ENCODE peak calls at places on chromosomes 3 and 15, in seven cellular contexts. S is CD8-positive, alpha-beta memory T cell; O is PC-3; P is uterus; F is ovary; B is lung; Z is astrocyte. U is an unnamed sample. For H3K4me1, the result is how much of the 10 kb centered on the place peaks cover.

GRCh38 chr3:190384241-190384863 is 3.6 kb upstream of the CLDN16 start:
- DNase-seq in F (peak), S (no peak), P (no peak), O (peak), Z (peak), B (peak), U (no peak)

GRCh38 chr3:149421764-149422163 is 44.3 kb upstream of the TM4SF1 start:
- DNase-seq in Z (no peak), S (no peak), F (no peak), P (no peak), B (no peak), O (no peak), U (no peak)

GRCh38 chr15:78204351-78205309 is 29.7 kb downstream of the ACSBG1 start:
- DNase-seq in O (no peak), S (no peak), B (no peak), F (peak), Z (no peak), P (no peak), U (peak)

GRCh38 chr15:80059786-80060489 is 462 bp downstream of the ZFAND6 start:
- DNase-seq in F (no peak), B (peak), O (peak), Z (peak), S (no peak), P (no peak), U (no peak)

GRCh38 chr3:106534206-106534605 is 665.4 kb upstream of the CBLB start:
- DNase-seq in F (no peak), P (no peak), S (peak), Z (peak), O (peak), B (no peak), U (peak)

GRCh38 chr15:36666228-36666627 is 86.8 kb downstream of the CDIN1 start:
- DNase-seq in Z (no peak), B (no peak), P (no peak), O (no peak), S (no peak), F (no peak), U (no peak)

GRCh38 chr15:79091204-79091867 is 756 bp upstream of the RASGRF1 start:
- DNase-seq in B (no peak), O (no peak), S (no peak), Z (no peak), P (no peak), F (no peak), U (no peak)

GRCh38 chr15:92611995-92612745 is 43.4 kb downstream of the FAM174B start:
- DNase-seq in B (no peak), O (no peak), P (no peak), F (no peak), Z (no peak), S (no peak), U (no peak)

GRCh38 chr3:5739949-5740348 is 552.4 kb downstream of the EDEM1 start:
- DNase-seq in Z (no peak), O (no peak), F (no peak), P (no peak), S (no peak), B (no peak), U (no peak)

GRCh38 chr3:113428581-113428980 is 12.7 kb downstream of the CFAP44 start:
- DNase-seq in B (no peak), F (no peak), S (no peak), O (peak), P (no peak), Z (peak), U (no peak)

DNA sequence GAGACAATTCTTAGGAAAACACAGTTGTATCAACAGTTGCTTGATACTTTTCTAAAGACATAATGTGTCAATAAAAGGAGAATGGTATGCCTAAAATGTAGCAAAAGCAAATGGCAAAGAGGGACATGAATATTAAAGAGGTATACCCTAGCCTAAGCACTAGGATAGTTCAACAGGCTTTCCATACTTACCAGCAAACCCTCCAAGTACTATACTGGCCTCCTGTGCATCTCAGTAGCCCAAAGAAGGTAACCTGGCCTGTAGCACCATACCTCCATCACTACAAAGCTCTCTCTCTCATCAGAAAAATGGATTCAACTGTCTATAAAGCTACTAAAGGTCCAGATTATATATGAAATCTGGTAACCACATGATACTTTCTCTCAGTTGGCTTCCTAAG is 7.5 kb downstream of the SETD2 start:
- DNase-seq in O (no peak), P (no peak), S (no peak), Z (no peak), B (no peak), F (no peak), U (no peak)
- H3K4me1 ChIP-seq in O (under half), P (under half), S (half or more), Z (under half), B (under half), F (under half), U (under half)

DNA sequence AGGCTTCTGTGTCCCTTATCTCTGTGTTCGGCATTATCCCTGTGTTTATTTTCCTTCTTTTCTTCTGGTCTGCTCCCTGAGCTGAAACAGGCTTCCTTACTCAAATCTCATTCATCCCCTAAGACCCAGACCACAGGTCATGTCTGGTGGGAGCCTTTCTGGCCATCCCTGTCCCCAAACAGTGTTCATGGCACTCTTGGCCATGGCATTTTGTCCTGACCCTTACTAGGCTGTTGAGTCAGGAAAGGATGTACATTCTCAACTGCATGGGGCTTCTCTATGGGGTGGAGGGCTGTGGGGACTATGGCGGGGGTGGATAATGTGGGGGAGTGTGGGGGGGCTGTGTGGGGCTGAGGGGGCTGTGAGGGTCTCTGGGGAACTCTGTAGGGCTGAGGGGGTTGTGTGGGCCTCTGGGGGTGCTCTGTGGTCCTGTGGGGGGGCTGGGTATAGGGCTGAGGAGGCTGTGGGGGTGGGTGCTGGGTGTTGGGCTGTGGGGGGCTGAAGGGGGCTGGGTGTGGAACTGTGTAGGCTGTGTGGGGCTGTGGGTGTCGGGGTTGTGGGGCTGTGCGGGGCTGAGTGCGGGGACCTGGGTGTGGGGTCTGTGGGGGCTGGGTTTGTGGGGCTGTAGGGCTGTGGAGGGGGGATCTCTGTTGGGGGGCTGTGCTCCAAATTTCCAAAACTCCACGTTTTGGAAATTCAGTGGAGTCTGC is 64.3 kb downstream of the KLF13 start:
- DNase-seq in O (no peak), B (peak), Z (no peak), S (no peak), P (no peak), F (no peak), U (peak)
- H3K4me3 ChIP-seq in O (no peak), B (no peak), Z (no peak), S (no peak), P (peak), F (peak), U (peak)

DNA sequence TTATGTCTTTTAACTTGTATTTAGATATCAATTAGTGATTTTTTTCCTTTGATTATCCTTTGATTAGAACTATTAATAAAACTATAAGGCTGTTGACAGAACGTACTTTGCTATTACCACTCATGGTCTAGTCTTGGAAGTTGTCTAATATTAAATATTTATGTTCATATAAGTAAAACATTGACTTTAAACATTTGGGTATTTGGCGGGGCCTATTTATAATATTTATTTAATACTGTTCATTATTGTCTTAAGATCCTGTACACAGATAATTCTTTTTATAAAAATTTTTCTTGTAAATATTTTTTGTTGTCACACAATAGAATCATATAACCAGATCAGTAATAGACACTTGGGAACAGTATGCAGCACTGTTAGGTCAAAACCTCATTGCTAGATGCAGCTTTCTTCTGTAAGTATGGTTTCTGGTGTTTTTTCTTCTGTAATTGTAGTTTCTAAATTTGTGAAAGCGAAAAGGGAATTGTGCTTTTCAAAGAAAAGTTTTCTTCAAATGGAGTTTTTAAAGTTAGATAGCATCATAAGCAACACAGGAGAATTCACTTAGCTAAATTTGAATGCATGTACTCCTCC is 93.4 kb downstream of the FNDC3B start:
- DNase-seq in Z (no peak), B (no peak), O (no peak), S (no peak), F (no peak), P (no peak), U (no peak)
- H3K4me1 ChIP-seq in Z (half or more), B (under half), O (half or more), S (under half), F (under half), P (under half), U (under half)

GRCh38 chr3:147406255-147407023 is at the start of gene ZIC4:
- DNase-seq in O (no peak), Z (no peak), P (no peak), F (no peak), S (no peak), B (no peak), U (no peak)

GRCh38 chr3:147407107-147407494 is 758 bp upstream of the ZIC4 start:
- DNase-seq in B (no peak), P (no peak), S (no peak), Z (no peak), O (no peak), F (no peak), U (no peak)

GRCh38 chr3:147408180-147409105 is 722 bp upstream of the ZIC1 start:
- DNase-seq in S (no peak), P (no peak), B (no peak), F (no peak), O (no peak), Z (no peak), U (no peak)

GRCh38 chr3:147409143-147410121 is at the start of gene ZIC1:
- DNase-seq in S (no peak), F (no peak), B (no peak), Z (peak), O (no peak), P (no peak), U (no peak)

GRCh38 chr3:147407495-147408179 is 1.3 kb upstream of the ZIC4 start:
- DNase-seq in S (no peak), Z (no peak), F (no peak), P (no peak), O (no peak), B (no peak), U (no peak)
- H3K4me3 ChIP-seq in S (no peak), Z (peak), F (no peak), P (no peak), O (peak), B (no peak), U (peak)

GRCh38 chr15:68635142-68635541 is 56.3 kb downstream of the CORO2B start:
- DNase-seq in O (no peak), B (no peak), F (peak), Z (no peak), P (no peak), S (no peak), U (peak)
- H3K4me1 ChIP-seq in O (under half), B (under half), F (half or more), Z (under half), P (under half), S (under half), U (under half)

GRCh38 chr15:52786436-52787122 is 3.6 kb downstream of the ONECUT1 start:
- DNase-seq in O (no peak), S (no peak), B (no peak), P (no peak), Z (no peak), F (no peak), U (no peak)
- H3K4me3 ChIP-seq in O (no peak), S (no peak), B (no peak), P (no peak), Z (no peak), F (no peak), U (no peak)

GRCh38 chr15:73922186-73923151 is 3.8 kb upstream of the LOXL1 start:
- DNase-seq in O (no peak), P (no peak), B (no peak), S (no peak), Z (peak), F (peak), U (no peak)

GRCh38 chr15:73923488-73924164 is 2.6 kb upstream of the LOXL1 start:
- DNase-seq in B (no peak), O (no peak), F (no peak), S (no peak), P (no peak), Z (no peak), U (peak)

GRCh38 chr15:73919706-73920105 is 6.6 kb upstream of the LOXL1 start:
- DNase-seq in S (no peak), B (no peak), O (no peak), P (no peak), Z (no peak), F (no peak), U (no peak)

GRCh38 chr15:73923156-73923487 is 3.1 kb upstream of the LOXL1 start:
- DNase-seq in P (no peak), Z (no peak), S (no peak), B (no peak), F (no peak), O (no peak), U (no peak)

GRCh38 chr15:73921257-73921890 is 4.9 kb upstream of the LOXL1 start:
- DNase-seq in B (no peak), Z (no peak), F (no peak), P (no peak), S (no peak), O (peak), U (peak)
- H3K4me1 ChIP-seq in B (under half), Z (half or more), F (under half), P (under half), S (under half), O (half or more), U (under half)

GRCh38 chr15:42385206-42385979 is 26.1 kb downstream of the CAPN3 start:
- DNase-seq in Z (peak), B (no peak), O (peak), S (no peak), P (no peak), F (no peak), U (no peak)

GRCh38 chr15:42387603-42388002 is 28.3 kb downstream of the CAPN3 start:
- DNase-seq in F (no peak), Z (peak), B (no peak), S (no peak), P (no peak), O (no peak), U (no peak)

GRCh38 chr15:42384597-42384996 is 25.3 kb downstream of the CAPN3 start:
- DNase-seq in B (no peak), Z (no peak), S (no peak), F (no peak), P (no peak), O (no peak), U (no peak)

DNA sequence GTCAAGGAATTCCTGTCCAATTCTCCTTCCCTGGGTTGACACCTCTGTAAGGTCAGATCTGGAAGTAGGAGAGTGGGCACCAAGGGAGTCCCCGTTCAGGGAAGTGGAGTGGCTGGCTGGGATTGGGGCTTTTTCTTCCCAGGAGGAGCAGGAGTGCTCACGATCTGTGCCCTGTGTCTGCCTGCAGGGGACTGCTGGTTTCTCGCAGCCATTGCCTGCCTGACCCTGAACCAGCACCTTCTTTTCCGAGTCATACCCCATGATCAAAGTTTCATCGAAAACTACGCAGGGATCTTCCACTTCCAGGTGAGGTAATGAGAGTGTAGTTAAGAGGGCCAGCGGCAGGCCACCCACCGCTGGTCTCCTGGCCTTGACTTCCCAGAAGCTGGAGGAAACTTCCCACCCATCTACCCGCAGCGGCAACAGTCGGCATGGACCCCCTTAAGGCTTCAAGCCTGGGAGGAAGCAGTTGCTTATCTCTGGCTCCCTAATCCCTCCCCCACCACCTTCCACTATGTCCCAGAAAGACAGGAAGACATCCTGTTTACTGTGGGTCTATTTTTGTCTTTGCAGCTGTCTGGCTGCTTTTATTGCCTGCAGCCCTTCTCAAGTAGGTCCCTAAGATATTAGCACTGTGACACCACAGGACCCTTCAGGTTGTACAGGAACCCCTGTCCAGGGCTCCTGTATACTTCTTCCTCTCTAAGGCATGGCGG is 26.8 kb downstream of the CAPN3 start:
- DNase-seq in F (no peak), O (no peak), B (no peak), Z (no peak), P (no peak), S (no peak), U (no peak)
- H3K4me3 ChIP-seq in F (no peak), O (no peak), B (no peak), Z (no peak), P (no peak), S (no peak), U (no peak)